ENCODE peak calls at places on chromosomes 4 and X, in five cellular contexts. One of them, this sample, is unnamed.

GRCh38 chrX:108584617-108585211 is 145.1 kb downstream of the COL4A5 start:
- DNase-seq in HFF-Myc: no peak
- DNase-seq in effector memory CD4-positive, alpha-beta T cell: no peak
- DNase-seq in skeletal muscle cell: no peak
- DNase-seq in stomach: no peak
- DNase-seq in this sample: peak; percentile 3

GRCh38 chr4:10074767-10075105 is 41.9 kb downstream of the WDR1 start:
- DNase-seq in HFF-Myc: peak; percentile 24
- DNase-seq in effector memory CD4-positive, alpha-beta T cell: no peak
- DNase-seq in skeletal muscle cell: no peak
- DNase-seq in stomach: peak; percentile 19
- DNase-seq in this sample: no peak

GRCh38 chr4:122576261-122577188 is 44.3 kb downstream of the IL21 start:
- DNase-seq in HFF-Myc: no peak
- DNase-seq in effector memory CD4-positive, alpha-beta T cell: no peak
- DNase-seq in skeletal muscle cell: no peak
- DNase-seq in stomach: no peak
- DNase-seq in this sample: peak; percentile 71

GRCh38 chr4:20916106-20916505 is 215.8 kb downstream of the PACRGL start:
- DNase-seq in HFF-Myc: no peak
- DNase-seq in effector memory CD4-positive, alpha-beta T cell: no peak
- DNase-seq in skeletal muscle cell: no peak
- DNase-seq in stomach: no peak
- DNase-seq in this sample: peak; percentile 12

GRCh38 chr4:122673252-122673651 is 52.4 kb upstream of the IL21 start:
- DNase-seq in HFF-Myc: peak; percentile 37
- DNase-seq in effector memory CD4-positive, alpha-beta T cell: no peak
- DNase-seq in skeletal muscle cell: no peak
- DNase-seq in stomach: no peak
- DNase-seq in this sample: no peak

GRCh38 chr4:152536545-152537182 is 772 bp upstream of the FBXW7 start:
- DNase-seq in HFF-Myc: no peak
- DNase-seq in effector memory CD4-positive, alpha-beta T cell: peak; percentile 73
- DNase-seq in skeletal muscle cell: no peak
- DNase-seq in stomach: no peak
- DNase-seq in this sample: peak; percentile 77

GRCh38 chr4:141275834-141276233 is 55.1 kb downstream of the ZNF330 start:
- DNase-seq in HFF-Myc: peak; percentile 29
- DNase-seq in effector memory CD4-positive, alpha-beta T cell: no peak
- DNase-seq in skeletal muscle cell: peak; percentile 82
- DNase-seq in stomach: no peak
- DNase-seq in this sample: no peak

GRCh38 chr4:74821541-74821940 is 27.2 kb upstream of the BTC start:
- DNase-seq in HFF-Myc: no peak
- DNase-seq in effector memory CD4-positive, alpha-beta T cell: no peak
- DNase-seq in skeletal muscle cell: no peak
- DNase-seq in stomach: no peak
- DNase-seq in this sample: no peak

GRCh38 chr4:176671532-176671931 is 121.2 kb downstream of the VEGFC start:
- DNase-seq in HFF-Myc: no peak
- DNase-seq in effector memory CD4-positive, alpha-beta T cell: no peak
- DNase-seq in skeletal muscle cell: peak; percentile 10
- DNase-seq in stomach: no peak
- DNase-seq in this sample: no peak

GRCh38 chr4:125191252-125191651 is 123.5 kb upstream of the FAT4 start:
- DNase-seq in HFF-Myc: no peak
- DNase-seq in effector memory CD4-positive, alpha-beta T cell: no peak
- DNase-seq in skeletal muscle cell: peak; percentile 45
- DNase-seq in stomach: no peak
- DNase-seq in this sample: no peak

GRCh38 chr4:1991596-1992434 is 17.0 kb downstream of the NELFA start:
- DNase-seq in HFF-Myc: no peak
- DNase-seq in effector memory CD4-positive, alpha-beta T cell: no peak
- DNase-seq in skeletal muscle cell: no peak
- DNase-seq in stomach: peak; percentile 80
- DNase-seq in this sample: no peak

GRCh38 chrX:63434665-63435064 is 83.5 kb upstream of the SPIN4 start:
- DNase-seq in HFF-Myc: peak; percentile 2
- DNase-seq in effector memory CD4-positive, alpha-beta T cell: no peak
- DNase-seq in skeletal muscle cell: no peak
- DNase-seq in stomach: no peak
- DNase-seq in this sample: no peak

GRCh38 chr4:30948653-30949052 is 228.5 kb downstream of the PCDH7 start:
- DNase-seq in HFF-Myc: no peak
- DNase-seq in effector memory CD4-positive, alpha-beta T cell: no peak
- DNase-seq in skeletal muscle cell: peak; percentile 41
- DNase-seq in stomach: no peak
- DNase-seq in this sample: no peak

GRCh38 chr4:93832097-93832496 is 3.5 kb downstream of the ATOH1 start:
- DNase-seq in HFF-Myc: no peak
- DNase-seq in effector memory CD4-positive, alpha-beta T cell: no peak
- DNase-seq in skeletal muscle cell: no peak
- DNase-seq in stomach: no peak
- DNase-seq in this sample: no peak

GRCh38 chr4:152255437-152255836 is 280.5 kb downstream of the FBXW7 start:
- DNase-seq in HFF-Myc: no peak
- DNase-seq in effector memory CD4-positive, alpha-beta T cell: peak; percentile 42
- DNase-seq in skeletal muscle cell: no peak
- DNase-seq in stomach: no peak
- DNase-seq in this sample: peak; percentile 82

GRCh38 chrX:45633419-45633818 is 432.7 kb upstream of the DIPK2B start:
- DNase-seq in HFF-Myc: no peak
- DNase-seq in effector memory CD4-positive, alpha-beta T cell: no peak
- DNase-seq in skeletal muscle cell: no peak
- DNase-seq in stomach: no peak
- DNase-seq in this sample: no peak

GRCh38 chr4:8920969-8921368 is 49.3 kb upstream of the HMX1 start:
- DNase-seq in HFF-Myc: no peak
- DNase-seq in effector memory CD4-positive, alpha-beta T cell: no peak
- DNase-seq in skeletal muscle cell: no peak
- DNase-seq in stomach: peak; percentile 18
- DNase-seq in this sample: no peak

GRCh38 chr4:24102621-24103020 is 212.8 kb upstream of the PPARGC1A start:
- DNase-seq in HFF-Myc: no peak
- DNase-seq in effector memory CD4-positive, alpha-beta T cell: no peak
- DNase-seq in skeletal muscle cell: no peak
- DNase-seq in stomach: no peak
- DNase-seq in this sample: no peak

GRCh38 chr4:166064706-166065105 is 191.7 kb downstream of the TLL1 start:
- DNase-seq in HFF-Myc: no peak
- DNase-seq in effector memory CD4-positive, alpha-beta T cell: no peak
- DNase-seq in skeletal muscle cell: no peak
- DNase-seq in stomach: no peak
- DNase-seq in this sample: no peak

GRCh38 chr4:869776-870175 is 43.8 kb upstream of the CPLX1 start:
- DNase-seq in HFF-Myc: no peak
- DNase-seq in effector memory CD4-positive, alpha-beta T cell: no peak
- DNase-seq in skeletal muscle cell: no peak
- DNase-seq in stomach: no peak
- DNase-seq in this sample: no peak

GRCh38 chr4:75036046-75036445 is 103.1 kb downstream of the PARM1 start:
- DNase-seq in HFF-Myc: no peak
- DNase-seq in effector memory CD4-positive, alpha-beta T cell: no peak
- DNase-seq in skeletal muscle cell: no peak
- DNase-seq in stomach: no peak
- DNase-seq in this sample: no peak

GRCh38 chr4:95304898-95305297 is 243.9 kb downstream of the UNC5C start:
- DNase-seq in HFF-Myc: no peak
- DNase-seq in effector memory CD4-positive, alpha-beta T cell: no peak
- DNase-seq in skeletal muscle cell: peak; percentile 8
- DNase-seq in stomach: no peak
- DNase-seq in this sample: no peak

GRCh38 chrX:47723083-47723482 is 64.1 kb upstream of the UXT start:
- DNase-seq in HFF-Myc: no peak
- DNase-seq in effector memory CD4-positive, alpha-beta T cell: no peak
- DNase-seq in skeletal muscle cell: no peak
- DNase-seq in stomach: no peak
- DNase-seq in this sample: no peak

GRCh38 chr4:76703676-76704075 is 194.3 kb downstream of the SOWAHB start:
- DNase-seq in HFF-Myc: no peak
- DNase-seq in effector memory CD4-positive, alpha-beta T cell: no peak
- DNase-seq in skeletal muscle cell: no peak
- DNase-seq in stomach: no peak
- DNase-seq in this sample: no peak

GRCh38 chr4:124329134-124329533 is 383.4 kb downstream of the ANKRD50 start:
- DNase-seq in HFF-Myc: no peak
- DNase-seq in effector memory CD4-positive, alpha-beta T cell: no peak
- DNase-seq in skeletal muscle cell: no peak
- DNase-seq in stomach: no peak
- DNase-seq in this sample: no peak

GRCh38 chrX:55107911-55108310 is 19.1 kb downstream of the PAGE2 start:
- DNase-seq in HFF-Myc: no peak
- DNase-seq in effector memory CD4-positive, alpha-beta T cell: no peak
- DNase-seq in skeletal muscle cell: no peak
- DNase-seq in stomach: no peak
- DNase-seq in this sample: no peak

GRCh38 chrX:141879616-141880015 is 24.1 kb upstream of the MAGEC1 start:
- DNase-seq in HFF-Myc: no peak
- DNase-seq in effector memory CD4-positive, alpha-beta T cell: no peak
- DNase-seq in skeletal muscle cell: no peak
- DNase-seq in stomach: no peak
- DNase-seq in this sample: no peak

GRCh38 chr4:44760142-44760898 is 34.0 kb upstream of the GNPDA2 start:
- DNase-seq in HFF-Myc: peak; percentile 9
- DNase-seq in effector memory CD4-positive, alpha-beta T cell: no peak
- DNase-seq in skeletal muscle cell: no peak
- DNase-seq in stomach: no peak
- DNase-seq in this sample: peak; percentile 26

GRCh38 chrX:71256051-71256450 is 2.1 kb upstream of the ZMYM3 start:
- DNase-seq in HFF-Myc: no peak
- DNase-seq in effector memory CD4-positive, alpha-beta T cell: no peak
- DNase-seq in skeletal muscle cell: no peak
- DNase-seq in stomach: no peak
- DNase-seq in this sample: no peak

DNA sequence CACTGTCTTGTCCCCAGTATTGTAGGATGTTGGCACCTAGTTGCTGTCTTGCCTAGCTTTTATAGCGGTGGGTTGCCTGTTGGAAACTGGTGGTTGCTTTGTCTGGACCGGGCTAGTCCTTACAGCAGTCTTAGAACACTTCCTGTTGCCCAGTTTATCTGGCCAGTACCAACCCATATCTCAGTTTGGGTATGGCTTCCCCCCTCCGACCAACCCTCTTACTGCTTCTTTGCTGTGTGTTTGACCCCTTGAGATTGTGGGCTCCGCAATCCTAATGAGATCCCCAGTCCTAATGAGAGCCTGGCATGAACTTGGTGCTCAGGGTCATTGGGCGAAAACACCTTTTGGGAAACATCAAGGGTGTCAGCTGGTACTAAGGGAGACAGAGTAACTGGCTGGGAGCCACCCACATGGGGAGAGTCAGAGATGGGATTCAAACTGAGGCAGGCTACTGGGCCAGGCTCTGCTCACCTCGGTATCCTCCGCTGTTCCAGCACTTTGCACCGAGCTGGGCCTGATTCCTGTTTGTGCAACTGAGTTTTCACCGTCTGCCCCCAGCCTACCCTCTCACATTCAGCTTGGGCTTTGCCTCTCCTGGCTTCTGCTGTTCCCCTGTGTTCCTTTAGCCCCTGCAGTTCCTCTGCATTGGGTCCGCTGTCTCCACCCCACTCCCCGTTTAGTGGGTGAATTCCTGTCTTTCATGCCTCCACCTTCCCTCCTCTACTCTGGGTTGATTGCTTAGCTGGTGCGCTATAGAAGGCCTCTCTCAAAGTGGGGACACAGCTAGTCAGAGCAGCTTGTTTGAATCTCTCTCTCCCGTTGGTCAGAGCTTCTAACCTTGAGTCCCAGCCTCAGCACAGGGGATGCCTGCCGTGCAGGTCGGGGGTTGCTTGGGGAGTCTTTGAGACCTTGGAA is 1.6 kb downstream of the TBC1D14 start:
- DNase-seq in HFF-Myc: no peak
- DNase-seq in effector memory CD4-positive, alpha-beta T cell: no peak
- DNase-seq in skeletal muscle cell: no peak
- DNase-seq in stomach: no peak
- DNase-seq in this sample: no peak
- H3K4me3 ChIP-seq in HFF-Myc: peak overlapping the region; percentile 70
- H3K4me3 ChIP-seq in effector memory CD4-positive, alpha-beta T cell: peak overlapping the region; percentile 73
- H3K4me3 ChIP-seq in skeletal muscle cell: no peak overlapping the region
- H3K4me3 ChIP-seq in stomach: peak overlapping the region; percentile 95
- H3K4me3 ChIP-seq in this sample: no peak overlapping the region

DNA sequence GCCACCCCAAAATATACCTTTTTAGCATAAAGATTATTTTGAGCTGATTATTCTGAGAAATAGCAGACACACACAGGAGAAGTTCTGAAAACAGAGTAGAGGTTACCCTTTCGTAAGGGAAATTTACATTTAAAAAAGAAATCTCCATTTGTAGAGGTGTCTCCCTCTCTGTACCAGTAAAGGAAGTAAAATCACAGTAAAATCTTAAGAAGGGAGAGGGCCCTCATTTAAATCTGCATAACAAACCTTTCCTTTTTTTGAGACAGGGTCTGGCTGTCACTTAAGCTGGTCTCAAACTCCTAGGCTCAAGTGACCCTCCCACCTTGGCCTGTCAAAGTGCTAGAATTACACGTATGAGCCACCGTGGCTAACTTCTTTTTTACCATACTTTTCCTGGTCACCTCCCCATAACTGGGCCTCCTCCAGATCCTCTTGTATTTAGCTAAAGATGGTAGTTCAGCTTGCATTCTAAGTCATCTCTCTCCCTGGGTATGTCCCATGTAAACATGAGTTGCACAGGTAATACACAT is 92.2 kb upstream of the INTU start:
- DNase-seq in HFF-Myc: no peak
- DNase-seq in effector memory CD4-positive, alpha-beta T cell: no peak
- DNase-seq in skeletal muscle cell: no peak
- DNase-seq in stomach: no peak
- DNase-seq in this sample: no peak
- H3K4me3 ChIP-seq in HFF-Myc: no peak overlapping the region
- H3K4me3 ChIP-seq in effector memory CD4-positive, alpha-beta T cell: no peak overlapping the region
- H3K4me3 ChIP-seq in skeletal muscle cell: no peak overlapping the region
- H3K4me3 ChIP-seq in stomach: no peak overlapping the region
- H3K4me3 ChIP-seq in this sample: no peak overlapping the region

GRCh38 chrX:130118941-130119640 is 8.8 kb upstream of the ELF4 start:
- DNase-seq in HFF-Myc: no peak
- DNase-seq in effector memory CD4-positive, alpha-beta T cell: no peak
- DNase-seq in skeletal muscle cell: no peak
- DNase-seq in stomach: no peak
- DNase-seq in this sample: no peak
- H3K4me3 ChIP-seq in HFF-Myc: peak overlapping the region; percentile 11
- H3K4me3 ChIP-seq in effector memory CD4-positive, alpha-beta T cell: no peak overlapping the region
- H3K4me3 ChIP-seq in skeletal muscle cell: peak overlapping the region; percentile 18
- H3K4me3 ChIP-seq in stomach: no peak overlapping the region
- H3K4me3 ChIP-seq in this sample: no peak overlapping the region

DNA sequence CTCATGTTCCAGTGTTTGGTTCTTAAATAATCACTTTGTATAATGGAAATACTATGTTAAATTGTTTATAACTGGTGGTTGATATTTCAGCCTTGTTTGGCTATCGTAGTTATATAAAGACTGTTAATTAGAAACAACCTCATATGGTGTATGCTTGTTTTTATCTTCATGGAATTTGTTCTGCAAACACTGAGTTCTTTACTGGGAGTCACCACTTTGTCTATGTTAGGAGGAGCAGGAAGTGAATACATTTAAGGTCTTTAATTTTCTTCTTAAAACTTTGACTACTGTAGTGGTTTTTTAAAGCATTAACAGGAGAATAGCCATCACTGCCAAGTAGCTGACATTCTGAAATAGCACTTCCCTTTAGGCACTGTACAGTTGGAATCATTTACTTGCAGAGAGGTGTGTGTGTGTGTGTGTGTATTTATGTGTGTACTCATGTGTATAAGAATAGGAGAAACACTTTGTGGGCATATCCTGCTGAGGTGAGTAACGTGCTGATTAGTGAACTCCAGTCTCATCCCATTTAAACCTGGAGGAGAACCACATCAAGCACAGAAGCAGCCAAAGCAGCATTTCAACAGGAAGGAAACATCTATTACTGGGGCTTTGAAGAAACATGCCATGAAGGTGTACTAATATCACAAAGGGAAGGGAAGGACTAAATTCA is 37.8 kb downstream of the TET2 start:
- DNase-seq in HFF-Myc: no peak
- DNase-seq in effector memory CD4-positive, alpha-beta T cell: no peak
- DNase-seq in skeletal muscle cell: no peak
- DNase-seq in stomach: no peak
- DNase-seq in this sample: peak; percentile 84
- H3K4me3 ChIP-seq in HFF-Myc: no peak overlapping the region
- H3K4me3 ChIP-seq in effector memory CD4-positive, alpha-beta T cell: no peak overlapping the region
- H3K4me3 ChIP-seq in skeletal muscle cell: no peak overlapping the region
- H3K4me3 ChIP-seq in stomach: no peak overlapping the region
- H3K4me3 ChIP-seq in this sample: no peak overlapping the region